ENCODE peak calls at places on chromosomes 7 and 10, in ten cellular contexts. E, Z, V, G, O, U, F, N, K and M are unnamed samples.
A peak's percentile ranks its signal among the peaks of the same experiment; 100 is the strongest.

GRCh38 chr7:83439021-83439420 is 209.9 kb downstream of the SEMA3E start:
- DNase-seq in E (no peak), Z (no peak), V (no peak), G (no peak), O (no peak), U (no peak), F (no peak), N (no peak), K (no peak), M (no peak)

GRCh38 chr7:155283565-155284194 is 14.0 kb upstream of the INSIG1 start:
- DNase-seq in E (no peak), Z (no peak), V (no peak), G (no peak), O (no peak), U (no peak), F (no peak), N (no peak), K (no peak), M (no peak)

GRCh38 chr10:124693396-124693795 is 50.8 kb downstream of the FAM53B start:
- DNase-seq in E (no peak), Z (no peak), V (no peak), G (peak; percentile 75), O (no peak), U (no peak), F (no peak), N (peak; percentile 46), K (peak; percentile 47), M (no peak)

GRCh38 chr7:46576950-46577349 is 655.9 kb upstream of the IGFBP3 start:
- DNase-seq in E (peak; percentile 38), Z (no peak), V (no peak), G (no peak), O (no peak), U (no peak), F (no peak), N (no peak), K (no peak), M (no peak)

GRCh38 chr10:30445716-30446115 is 11.7 kb downstream of the MAP3K8 start:
- DNase-seq in E (no peak), Z (no peak), V (no peak), G (no peak), O (no peak), U (no peak), F (no peak), N (no peak), K (no peak), M (no peak)

GRCh38 chr7:127396184-127396583 is 3.7 kb upstream of the ZNF800 start:
- DNase-seq in E (no peak), Z (peak; percentile 63), V (peak; percentile 46), G (no peak), O (no peak), U (no peak), F (no peak), N (peak; percentile 55), K (peak; percentile 35), M (peak; percentile 79)

GRCh38 chr10:13371879-13372470 is 23.9 kb upstream of the SEPHS1 start:
- DNase-seq in E (peak; percentile 41), Z (peak; percentile 89), V (peak; percentile 72), G (peak; percentile 67), O (peak; percentile 61), U (no peak), F (peak; percentile 64), N (peak; percentile 78), K (peak; percentile 87), M (peak; percentile 59)

GRCh38 chr10:47310090-47310505 is 10.1 kb downstream of the GDF10 start:
- DNase-seq in E (no peak), Z (no peak), V (no peak), G (no peak), O (no peak), U (no peak), F (no peak), N (no peak), K (no peak), M (no peak)

GRCh38 chr10:13106387-13106786 is 6.4 kb downstream of the OPTN start:
- DNase-seq in E (no peak), Z (no peak), V (no peak), G (no peak), O (no peak), U (no peak), F (no peak), N (no peak), K (no peak), M (no peak)

GRCh38 chr10:112335104-112335840 is 38.6 kb upstream of the ACSL5 start:
- DNase-seq in E (no peak), Z (no peak), V (no peak), G (no peak), O (no peak), U (no peak), F (no peak), N (no peak), K (no peak), M (no peak)

GRCh38 chr10:47282657-47283018 is 17.4 kb upstream of the GDF10 start:
- DNase-seq in E (no peak), Z (no peak), V (no peak), G (no peak), O (no peak), U (no peak), F (no peak), N (no peak), K (no peak), M (no peak)

GRCh38 chr10:29598861-29599311 is 35.9 kb downstream of the SVIL start:
- DNase-seq in E (no peak), Z (no peak), V (peak; percentile 73), G (peak; percentile 70), O (no peak), U (no peak), F (no peak), N (peak; percentile 69), K (no peak), M (no peak)

GRCh38 chr7:155669717-155670505 is 25.4 kb downstream of the RBM33 start:
- DNase-seq in E (no peak), Z (peak; percentile 82), V (no peak), G (no peak), O (no peak), U (no peak), F (no peak), N (no peak), K (no peak), M (peak; percentile 84)

GRCh38 chr7:29247232-29247961 is 52.8 kb downstream of the CHN2 start:
- DNase-seq in E (no peak), Z (no peak), V (peak; percentile 60), G (no peak), O (no peak), U (no peak), F (no peak), N (no peak), K (no peak), M (no peak)

GRCh38 chr10:10489086-10489485 is 528.6 kb upstream of the CELF2 start:
- DNase-seq in E (no peak), Z (no peak), V (no peak), G (no peak), O (no peak), U (no peak), F (no peak), N (no peak), K (no peak), M (no peak)

DNA sequence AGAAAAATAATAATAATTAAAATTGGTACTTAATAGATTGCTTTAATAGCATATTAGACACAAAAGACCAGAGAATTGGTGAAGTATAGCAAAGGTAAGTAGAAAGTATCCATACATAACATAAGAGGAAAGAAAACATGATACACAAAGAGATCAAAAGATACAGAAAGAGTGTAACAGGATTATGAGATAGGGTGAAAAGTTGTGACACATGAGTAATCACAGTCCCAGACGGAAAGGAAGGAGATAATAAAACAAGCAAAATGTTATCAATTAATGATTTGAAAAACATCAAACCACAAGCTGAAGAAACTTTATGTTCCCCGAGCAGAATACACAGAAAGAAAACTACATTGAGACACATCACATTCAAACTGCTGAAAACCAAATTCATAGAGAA is 10.5 kb downstream of the TCAF1 start:
- DNase-seq in E (no peak), Z (no peak), V (no peak), G (no peak), O (no peak), U (no peak), F (no peak), N (no peak), K (no peak), M (no peak)
- H3K4me1 ChIP-seq in E (no peaks in the 10 kb centered on the region), Z (no peaks in the 10 kb centered on the region), V (no peaks in the 10 kb centered on the region), G (peaks cover 6% of the 10 kb centered on the region), O (peaks cover 5% of the 10 kb centered on the region), U (no peaks in the 10 kb centered on the region), F (no peaks in the 10 kb centered on the region), N (no peaks in the 10 kb centered on the region), K (no peaks in the 10 kb centered on the region), M (no peaks in the 10 kb centered on the region)

GRCh38 chr7:47778153-47778661 is 170.1 kb downstream of the PKD1L1 start:
- DNase-seq in E (peak; percentile 73), Z (no peak), V (no peak), G (no peak), O (no peak), U (no peak), F (no peak), N (no peak), K (no peak), M (no peak)
- H3K4me1 ChIP-seq in E (peaks cover 60% of the 10 kb centered on the region), Z (no peaks in the 10 kb centered on the region), V (peaks cover 9% of the 10 kb centered on the region), G (no peaks in the 10 kb centered on the region), O (peaks cover 34% of the 10 kb centered on the region), U (no peaks in the 10 kb centered on the region), F (no peaks in the 10 kb centered on the region), N (peaks cover 1% of the 10 kb centered on the region), K (no peaks in the 10 kb centered on the region), M (no peaks in the 10 kb centered on the region)

DNA sequence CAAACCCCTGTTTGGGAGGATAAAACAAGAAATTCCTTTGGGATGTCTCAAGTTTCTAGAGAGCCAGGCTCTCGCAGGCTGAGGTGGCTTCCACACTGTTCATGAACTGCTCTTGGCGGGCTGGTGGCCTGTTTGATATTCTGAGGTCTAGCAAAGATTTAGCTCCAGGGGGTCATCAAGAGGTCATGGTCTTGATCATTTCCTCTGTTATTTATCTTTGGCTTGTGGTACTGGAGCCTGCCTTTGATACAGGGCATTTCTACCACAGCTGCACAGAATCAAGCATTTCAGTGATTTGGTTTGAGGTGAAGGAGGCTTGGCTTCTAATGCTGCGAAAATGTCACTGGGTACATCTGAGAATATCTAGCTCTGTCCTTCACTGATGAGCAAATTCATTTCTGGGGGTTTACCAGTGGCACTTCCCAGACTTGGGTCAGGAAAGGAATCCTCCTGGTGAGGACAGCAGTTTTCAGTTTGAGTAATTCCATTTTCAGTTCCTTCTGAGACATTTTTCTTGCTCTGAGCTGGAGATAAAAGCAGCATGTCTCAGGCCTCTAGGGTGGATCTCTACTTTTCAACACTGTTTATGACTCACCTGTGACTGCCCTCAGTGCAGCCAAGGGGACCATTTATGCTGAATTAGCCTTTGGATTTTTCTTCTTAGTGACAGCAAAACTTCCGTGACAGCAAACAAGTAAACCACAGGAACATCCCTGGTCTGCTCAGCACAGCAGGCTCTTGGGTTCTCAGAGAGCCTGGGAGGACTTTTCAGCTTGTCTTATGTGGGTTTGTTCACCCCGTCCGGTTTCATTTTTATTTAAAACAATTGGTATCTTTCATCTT is 312.0 kb downstream of the RNLS start:
- DNase-seq in E (no peak), Z (no peak), V (peak; percentile 35), G (no peak), O (no peak), U (no peak), F (no peak), N (peak; percentile 46), K (no peak), M (no peak)
- H3K4me1 ChIP-seq in E (peaks cover 15% of the 10 kb centered on the region), Z (peaks cover 4% of the 10 kb centered on the region), V (no peaks in the 10 kb centered on the region), G (no peaks in the 10 kb centered on the region), O (peaks cover 7% of the 10 kb centered on the region), U (no peaks in the 10 kb centered on the region), F (peaks cover 6% of the 10 kb centered on the region), N (peaks cover 2% of the 10 kb centered on the region), K (no peaks in the 10 kb centered on the region), M (peaks cover 27% of the 10 kb centered on the region)

DNA sequence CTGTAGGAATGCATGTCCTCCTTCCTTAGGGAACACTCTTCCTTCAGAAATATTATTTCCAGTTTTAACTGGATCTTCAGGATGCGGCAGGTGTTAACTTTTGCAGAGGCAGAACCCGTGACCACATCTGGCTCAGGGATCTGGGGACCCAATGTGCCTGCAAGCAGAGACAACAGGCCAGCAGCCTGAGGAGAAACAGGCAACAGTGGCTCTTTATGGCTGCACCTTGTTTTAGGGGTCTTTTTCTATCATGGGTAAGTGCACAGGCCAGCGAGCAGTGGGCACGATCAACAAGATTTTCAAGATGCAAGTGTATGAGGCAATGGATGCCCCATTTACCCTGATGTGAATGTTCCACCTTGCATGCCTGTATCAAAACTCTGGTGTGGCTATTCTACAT is 497.5 kb upstream of the KLF6 start:
- DNase-seq in E (no peak), Z (no peak), V (no peak), G (no peak), O (no peak), U (no peak), F (no peak), N (no peak), K (no peak), M (no peak)
- H3K4me1 ChIP-seq in E (peaks cover 23% of the 10 kb centered on the region), Z (peaks cover 3% of the 10 kb centered on the region), V (no peaks in the 10 kb centered on the region), G (peaks cover 16% of the 10 kb centered on the region), O (peaks cover 86% of the 10 kb centered on the region), U (peaks cover 2% of the 10 kb centered on the region), F (no peaks in the 10 kb centered on the region), N (peaks cover 8% of the 10 kb centered on the region), K (no peaks in the 10 kb centered on the region), M (peaks cover 21% of the 10 kb centered on the region)